ENCODE peak calls at places on chromosomes 16 and 17, in five cellular contexts. S is CD4-positive, CD25-positive, alpha-beta regulatory T cell; J is mucosa of descending colon; M is activated CD4-positive, alpha-beta T cell treated with anti-CD3 and anti-CD28 coated beads, Interleukin-2, amount 10 ng/mL, durations not matched to agents 7 days and 5 days; Z is stimulated activated effector memory CD8-positive, alpha-beta T cell treated with anti-CD3 and anti-CD28 coated beads, Interleukin-12 subunit alpha, Interleukin-12 subunit beta, amount 100 ng/mL, for 72 hours. Q is an unnamed sample.

GRCh38 chr17:76076100-76076764 is 1.7 kb downstream of the GALR2 start:
- DNase-seq in J (no peak), S (no peak), Z (no peak), M (no peak), Q (no peak)

GRCh38 chr16:68265078-68265925 is 976 bp downstream of the SLC7A6 start:
- DNase-seq in S (peak), J (peak), M (peak), Z (peak), Q (peak)

GRCh38 chr17:1978396-1978962 is 46.7 kb downstream of the RTN4RL1 start:
- DNase-seq in J (no peak), S (no peak), M (no peak), Z (no peak), Q (no peak)

GRCh38 chr16:11253009-11253994 is 2.7 kb downstream of the SOCS1 start:
- DNase-seq in M (peak), J (no peak), S (peak), Z (peak), Q (no peak)

GRCh38 chr16:70388281-70388680 is 41.6 kb downstream of the DDX19A start:
- DNase-seq in J (no peak), Z (no peak), S (no peak), M (no peak), Q (peak)

GRCh38 chr17:4708436-4708835 is 2.0 kb upstream of the ARRB2 start:
- DNase-seq in J (no peak), Z (peak), M (peak), S (peak), Q (no peak)

GRCh38 chr16:630024-630814 is 566 bp upstream of the WFIKKN1 start:
- DNase-seq in M (no peak), J (no peak), S (no peak), Z (no peak), Q (no peak)

GRCh38 chr17:11238710-11239109 is 2.3 kb upstream of the SHISA6 start:
- DNase-seq in S (no peak), J (no peak), M (no peak), Z (no peak), Q (no peak)

GRCh38 chr17:47318197-47318918 is 5.4 kb upstream of the EFCAB13 start:
- DNase-seq in M (no peak), J (no peak), S (peak), Z (no peak), Q (no peak)

GRCh38 chr17:2672026-2672425 is 39.5 kb downstream of the CLUH start:
- DNase-seq in M (no peak), J (no peak), S (no peak), Z (no peak), Q (no peak)

GRCh38 chr16:53893731-53894435 is 189.9 kb downstream of the FTO start:
- DNase-seq in S (no peak), Z (no peak), J (peak), M (no peak), Q (no peak)

GRCh38 chr17:72411124-72411563 is 290.3 kb downstream of the SOX9 start:
- DNase-seq in M (no peak), Z (no peak), J (no peak), S (no peak), Q (no peak)

GRCh38 chr17:28849281-28849680 is 5.5 kb upstream of the ERAL1 start:
- DNase-seq in M (no peak), S (peak), J (no peak), Z (no peak), Q (no peak)

GRCh38 chr17:78343099-78343432 is 16.8 kb downstream of the SOCS3 start:
- DNase-seq in J (peak), Z (no peak), S (no peak), M (no peak), Q (no peak)

GRCh38 chr17:31374083-31374447 is 17.4 kb upstream of the RAB11FIP4 start:
- DNase-seq in J (no peak), Z (no peak), M (no peak), S (no peak), Q (no peak)

GRCh38 chr17:51957746-51958145 is 200.8 kb downstream of the CA10 start:
- DNase-seq in J (no peak), S (no peak), Z (no peak), M (no peak), Q (peak)

GRCh38 chr17:1241904-1242303 is 28.3 kb upstream of the BHLHA9 start:
- DNase-seq in S (no peak), Z (no peak), M (no peak), J (no peak), Q (peak)

GRCh38 chr16:88633684-88634140 is 4.7 kb upstream of the IL17C start:
- DNase-seq in J (peak), S (peak), M (peak), Z (peak), Q (peak)

GRCh38 chr16:57755726-57756423 is 20.3 kb downstream of the KATNB1 start:
- DNase-seq in Z (no peak), S (no peak), J (no peak), M (no peak), Q (no peak)

GRCh38 chr16:73225983-73226382 is 178.1 kb upstream of the ZFHX3 start:
- DNase-seq in J (no peak), S (no peak), Z (no peak), M (no peak), Q (no peak)

GRCh38 chr16:69561901-69562300 is 3.9 kb upstream of the NFAT5 start:
- DNase-seq in M (no peak), S (no peak), J (no peak), Z (no peak), Q (no peak)

GRCh38 chr17:73248532-73248931 is 13.1 kb downstream of the CPSF4L start:
- DNase-seq in S (no peak), J (no peak), Z (no peak), M (no peak), Q (no peak)

GRCh38 chr17:42818379-42818778 is 5.7 kb downstream of the BECN1 start:
- DNase-seq in M (no peak), J (no peak), Z (no peak), S (no peak), Q (peak)